ENCODE peak calls at places on chromosomes 2 and 18, in eight cellular contexts. F is stimulated activated CD8-positive, alpha-beta memory T cell treated with anti-CD3 and anti-CD28 coated beads, Interleukin-7, amount 100 ng/mL, for 4 hours; I is SW480; M is HL-60; N is AG10803; B is CD4-positive, alpha-beta memory T cell; O is NCI-H1092; H is activated CD8-positive, alpha-beta memory T cell treated with anti-CD3 and anti-CD28 coated beads for 24 hours. J is an unnamed sample.

GRCh38 chr2:7508220-7508943 is 591.2 kb downstream of the RNF144A start:
- DNase-seq in M (no peak), I (no peak), O (peak), H (no peak), F (no peak), B (no peak), N (peak), J (no peak)

GRCh38 chr2:83561592-83561991 is 897.5 kb downstream of the SUCLG1 start:
- DNase-seq in B (no peak), F (no peak), H (no peak), M (no peak), N (no peak), I (no peak), O (no peak), J (no peak)

GRCh38 chr2:236196366-236196765 is 28.2 kb upstream of the GBX2 start:
- DNase-seq in F (no peak), N (no peak), O (no peak), I (no peak), B (no peak), H (no peak), M (no peak), J (no peak)

GRCh38 chr18:23154823-23155517 is 19.7 kb downstream of the CABLES1 start:
- DNase-seq in I (no peak), H (no peak), N (no peak), O (no peak), B (no peak), M (no peak), F (no peak), J (no peak)

GRCh38 chr18:489244-490023 is 11.1 kb downstream of the COLEC12 start:
- DNase-seq in M (no peak), H (no peak), I (peak), N (peak), O (no peak), B (no peak), F (no peak), J (peak)

GRCh38 chr2:11617527-11617926 is 52.5 kb downstream of the NTSR2 start:
- DNase-seq in O (no peak), H (no peak), N (no peak), M (no peak), F (no peak), I (no peak), B (no peak), J (no peak)

GRCh38 chr18:58576641-58577251 is 52.1 kb downstream of the ALPK2 start:
- DNase-seq in O (no peak), B (no peak), N (no peak), I (no peak), H (peak), M (no peak), F (no peak), J (no peak)

GRCh38 chr18:70292628-70293027 is 3.8 kb downstream of the SOCS6 start:
- DNase-seq in N (no peak), H (no peak), B (no peak), O (no peak), F (no peak), I (no peak), M (no peak), J (no peak)

GRCh38 chr2:69994166-69994565 is 32.7 kb upstream of the ASPRV1 start:
- DNase-seq in B (no peak), H (no peak), M (no peak), N (no peak), O (no peak), I (no peak), F (no peak), J (no peak)

GRCh38 chr2:165958313-165958712 is 4.7 kb upstream of the TTC21B start:
- DNase-seq in B (no peak), N (no peak), F (no peak), H (no peak), I (no peak), O (no peak), M (no peak), J (no peak)

GRCh38 chr2:240374085-240374907 is 61.2 kb upstream of the GPC1 start:
- DNase-seq in O (no peak), I (peak), N (peak), F (no peak), H (no peak), M (no peak), B (no peak), J (peak)

GRCh38 chr18:80147037-80147417 is 38.0 kb downstream of the ADNP2 start:
- DNase-seq in H (no peak), M (no peak), O (no peak), B (no peak), F (no peak), I (no peak), N (no peak), J (no peak)

GRCh38 chr2:189613077-189613636 is 32.6 kb upstream of the SLC40A1 start:
- DNase-seq in O (no peak), I (no peak), B (no peak), M (no peak), N (peak), F (no peak), H (no peak), J (peak)